ENCODE peak calls at places on chromosomes 13 and 19, in four cellular contexts. K is left colon; O is activated T-helper 9 cell treated with anti-CD3 and anti-CD28 coated beads, Interleukin-2, amount 50 U/mL, for 16 hours; J is effector memory CD4-positive, alpha-beta T cell. F is an unnamed sample.

GRCh38 chr13:27534108-27534975 is 84.0 kb upstream of the MTIF3 start:
- DNase-seq in J (no peak), K (no peak), O (no peak), F (no peak)

GRCh38 chr13:36965767-36966166 is 33.4 kb downstream of the ALG5 start:
- DNase-seq in K (no peak), O (no peak), J (no peak), F (no peak)

GRCh38 chr19:40687525-40688016 is 2.9 kb downstream of the NUMBL start:
- DNase-seq in O (no peak), K (peak; percentile 75), J (no peak), F (peak; percentile 93)

GRCh38 chr13:47175172-47175806 is 278.4 kb upstream of the HTR2A start:
- DNase-seq in K (no peak), O (no peak), J (no peak), F (no peak)

GRCh38 chr19:18590273-18591272 is 2.0 kb downstream of the REX1BD start:
- DNase-seq in O (no peak), J (no peak), K (peak; percentile 49), F (peak; percentile 81)

GRCh38 chr13:30037766-30038165 is 187.3 kb upstream of the UBL3 start:
- DNase-seq in O (no peak), J (no peak), K (no peak), F (no peak)

GRCh38 chr19:58518261-58519086 is 1.1 kb downstream of the ZBTB45 start:
- DNase-seq in K (peak; percentile 52), O (no peak), J (no peak), F (no peak)

GRCh38 chr19:29145756-29146155 is 67.2 kb downstream of the UQCRFS1 start:
- DNase-seq in J (no peak), K (no peak), O (no peak), F (no peak)

GRCh38 chr13:47437411-47437810 is 540.6 kb upstream of the HTR2A start:
- DNase-seq in K (no peak), O (no peak), J (no peak), F (no peak)

GRCh38 chr13:48505597-48506091 is 27.2 kb downstream of the RCBTB2 start:
- DNase-seq in K (peak; percentile 44), O (no peak), J (peak; percentile 31), F (no peak)

GRCh38 chr13:110306340-110306959 is 507 bp downstream of the COL4A1 start:
- DNase-seq in K (no peak), O (no peak), J (no peak), F (peak; percentile 80)

GRCh38 chr19:36139120-36139472 is 770 bp upstream of the CAPNS1 start:
- DNase-seq in O (no peak), J (no peak), K (no peak), F (no peak)

GRCh38 chr19:29364224-29364726 is 151.3 kb upstream of the UQCRFS1 start:
- DNase-seq in K (no peak), J (no peak), O (no peak), F (no peak)

GRCh38 chr19:4988770-4989251 is 19.9 kb downstream of the KDM4B start:
- DNase-seq in J (no peak), K (peak; percentile 41), O (no peak), F (peak; percentile 90)

GRCh38 chr19:34818270-34818669 is 45.3 kb upstream of the ZNF599 start:
- DNase-seq in J (no peak), O (no peak), K (no peak), F (no peak)

GRCh38 chr13:77056886-77057285 is 29.9 kb upstream of the FBXL3 start:
- DNase-seq in K (no peak), O (no peak), J (no peak), F (no peak)

GRCh38 chr19:41906916-41907680 is 21.2 kb downstream of the ERFL start:
- DNase-seq in J (no peak), K (no peak), O (no peak), F (no peak)

GRCh38 chr19:53518716-53519115 is 19.2 kb upstream of the ZNF331 start:
- DNase-seq in K (no peak), J (no peak), O (no peak), F (no peak)

GRCh38 chr13:50685491-50685890 is 158.0 kb downstream of the DLEU7 start:
- DNase-seq in K (no peak), O (no peak), J (no peak), F (peak; percentile 74)

GRCh38 chr19:48553676-48554384 is 1.9 kb downstream of the SULT2B1 start:
- DNase-seq in J (no peak), O (no peak), K (no peak), F (peak; percentile 70)

GRCh38 chr13:46698910-46699460 is 98.0 kb downstream of the ESD start:
- DNase-seq in O (no peak), J (no peak), K (no peak), F (no peak)

GRCh38 chr19:45954132-45954531 is 19.5 kb downstream of the NOVA2 start:
- DNase-seq in K (no peak), J (no peak), O (no peak), F (no peak)

GRCh38 chr13:19089315-19089714 is 92.3 kb downstream of the TUBA3C start:
- DNase-seq in K (no peak), O (no peak), J (no peak), F (no peak)

GRCh38 chr13:114097504-114097892 is 34.9 kb downstream of the RASA3 start:
- DNase-seq in J (no peak), K (peak; percentile 22), O (no peak), F (peak; percentile 48)

GRCh38 chr19:21047712-21048111 is 27.3 kb downstream of the ZNF430 start:
- DNase-seq in J (no peak), K (no peak), O (no peak), F (no peak)

GRCh38 chr13:19158006-19158405 is 23.6 kb downstream of the TUBA3C start:
- DNase-seq in J (no peak), O (no peak), K (no peak), F (no peak)

GRCh38 chr19:8610041-8610927 is at the start of gene ADAMTS10:
- DNase-seq in J (peak; percentile 24), K (no peak), O (peak; percentile 27), F (peak; percentile 71)

GRCh38 chr19:40403262-40403984 is 9.8 kb downstream of the PRX start:
- DNase-seq in O (peak; percentile 65), J (peak; percentile 75), K (peak; percentile 92), F (peak; percentile 95)

GRCh38 chr13:66111628-66112027 is 1118.5 kb downstream of the PCDH9 start:
- DNase-seq in K (no peak), O (no peak), J (no peak), F (no peak)

GRCh38 chr13:111171629-111172028 is 56.5 kb downstream of the ARHGEF7 start:
- DNase-seq in K (no peak), O (no peak), J (no peak), F (no peak)

GRCh38 chr19:3163943-3164342 is 14.6 kb upstream of the S1PR4 start:
- DNase-seq in O (no peak), J (no peak), K (no peak), F (no peak)

GRCh38 chr13:44306401-44307192 is 67.0 kb upstream of the SERP2 start:
- DNase-seq in J (no peak), O (no peak), K (peak; percentile 69), F (peak; percentile 90)

GRCh38 chr13:31756346-31756745 is 17.0 kb downstream of the RXFP2 start:
- DNase-seq in J (no peak), O (no peak), K (no peak), F (no peak)